ENCODE peak calls at places on chromosome 5, in nine cellular contexts. T is GM12878, A is spleen, F is right atrium auricular region, H is choroid plexus epithelial cell, O is Peyer's patch, Z is cardiac muscle cell, U is GM06990, V is AG04449. C is an unnamed sample.

GRCh38 chr5:153659337-153659736 is 168.9 kb downstream of the GRIA1 start:
- DNase-seq in U (no peak), T (no peak), O (no peak), Z (peak), H (peak), V (peak), A (no peak), F (no peak), C (peak)

GRCh38 chr5:143642791-143643190 is 169.2 kb upstream of the HMHB1 start:
- DNase-seq in U (no peak), A (no peak), H (no peak), V (no peak), F (no peak), Z (no peak), O (no peak), T (no peak), C (no peak)

GRCh38 chr5:81609810-81610375 is 141.0 kb downstream of the SSBP2 start:
- DNase-seq in O (no peak), H (no peak), V (no peak), Z (no peak), U (no peak), A (no peak), F (no peak), T (no peak), C (no peak)

GRCh38 chr5:32251864-32252458 is 60.8 kb downstream of the MTMR12 start:
- DNase-seq in A (no peak), Z (peak), H (no peak), T (no peak), O (no peak), F (no peak), V (no peak), U (no peak), C (no peak)

GRCh38 chr5:163041254-163041653 is 396.1 kb upstream of the CCNG1 start:
- DNase-seq in A (no peak), F (no peak), O (no peak), T (no peak), V (no peak), Z (no peak), U (no peak), H (no peak), C (no peak)

GRCh38 chr5:143922718-143923117 is 110.8 kb downstream of the HMHB1 start:
- DNase-seq in T (no peak), A (no peak), Z (peak), H (peak), O (no peak), U (no peak), F (no peak), V (no peak), C (no peak)

GRCh38 chr5:73540192-73540591 is 25.2 kb downstream of the ANKRA2 start:
- DNase-seq in Z (peak), H (peak), U (no peak), T (no peak), A (no peak), F (no peak), O (no peak), V (no peak), C (no peak)

GRCh38 chr5:25489834-25490538 is 845.2 kb upstream of the CDH10 start:
- DNase-seq in O (no peak), A (no peak), H (peak), Z (no peak), U (no peak), T (no peak), F (no peak), V (no peak), C (no peak)

GRCh38 chr5:147530801-147531389 is 21.0 kb upstream of the DPYSL3 start:
- DNase-seq in V (no peak), U (no peak), A (no peak), Z (peak), F (no peak), O (no peak), H (peak), T (no peak), C (peak)

GRCh38 chr5:143506881-143507552 is 103.5 kb upstream of the NR3C1 start:
- DNase-seq in A (no peak), O (no peak), F (no peak), U (no peak), V (peak), Z (peak), H (peak), T (no peak), C (peak)

GRCh38 chr5:116546743-116547124 is 27.9 kb downstream of the SEMA6A start:
- DNase-seq in A (no peak), V (no peak), F (no peak), T (no peak), H (no peak), U (no peak), Z (no peak), O (no peak), C (no peak)

GRCh38 chr5:6468104-6468503 is 19.4 kb downstream of the UBE2QL1 start:
- DNase-seq in H (no peak), T (no peak), A (no peak), U (no peak), F (no peak), V (no peak), O (no peak), Z (no peak), C (no peak)

DNA sequence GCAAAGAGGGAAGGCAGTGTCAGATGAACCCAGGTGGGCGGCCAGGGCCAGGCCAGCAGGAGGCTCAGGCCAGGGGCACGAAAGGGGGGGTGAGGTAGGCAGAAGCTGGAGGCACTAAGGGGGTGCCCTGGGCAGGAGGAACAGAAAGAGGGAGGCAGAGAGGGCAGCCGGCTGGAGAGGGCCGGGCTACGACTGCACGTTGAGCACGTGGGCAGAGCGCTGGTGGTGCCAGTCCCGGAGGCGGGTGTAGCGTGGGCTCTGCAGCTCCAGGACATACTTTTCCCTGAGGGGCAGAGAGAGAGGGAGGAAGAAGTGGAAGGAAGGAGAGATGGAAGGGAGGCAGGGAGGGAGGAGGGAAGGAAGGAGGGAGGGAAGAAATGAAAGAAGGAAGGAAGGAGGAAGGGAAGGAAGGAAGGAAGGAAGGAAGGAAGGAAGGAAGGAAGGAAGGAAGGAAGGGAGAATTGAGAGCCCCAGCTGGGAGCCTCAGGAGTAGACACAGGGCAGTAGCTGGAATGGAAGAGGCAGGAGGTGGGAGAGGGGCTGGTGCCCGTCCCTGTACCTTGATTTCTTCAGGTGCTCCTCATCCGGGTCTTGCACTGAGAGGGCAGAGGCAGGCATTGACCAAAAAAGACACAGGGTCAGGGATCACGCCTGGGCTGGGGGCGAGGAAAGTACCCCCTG is 7.0 kb downstream of the PDLIM7 start:
- DNase-seq in O (no peak), H (no peak), T (no peak), V (no peak), F (no peak), A (no peak), Z (no peak), U (no peak), C (no peak)
- H3K4me3 ChIP-seq in O (no peak), H (no peak), T (no peak), V (no peak), F (no peak), A (no peak), Z (no peak), U (no peak), C (no peak)

DNA sequence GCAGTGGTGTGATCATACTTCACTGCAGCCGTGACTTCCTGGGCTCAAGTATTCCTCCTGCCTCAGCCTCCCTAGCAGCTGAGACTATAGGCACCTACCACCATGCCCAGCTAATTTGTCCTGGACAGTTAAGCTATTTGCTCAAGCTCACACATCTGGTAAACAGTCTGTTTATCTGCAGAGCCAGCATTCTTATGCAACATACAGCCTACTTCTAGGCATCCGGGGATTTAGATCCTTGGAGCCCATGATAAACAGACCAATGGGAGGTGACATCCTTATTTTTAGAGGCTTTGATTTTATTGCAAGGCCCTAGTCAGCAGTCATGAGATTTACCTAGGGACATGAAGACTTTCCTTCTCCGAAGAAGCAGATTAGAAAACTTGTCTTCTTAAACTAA is 21.0 kb downstream of the ATOX1 start:
- DNase-seq in V (no peak), U (no peak), A (no peak), Z (peak), O (no peak), H (no peak), T (no peak), F (no peak), C (no peak)
- H3K4me3 ChIP-seq in V (no peak), U (no peak), A (no peak), Z (no peak), O (no peak), H (no peak), T (no peak), F (no peak), C (no peak)

GRCh38 chr5:94731471-94731870 is 113.0 kb downstream of the SLF1 start:
- DNase-seq in F (no peak), U (no peak), T (no peak), Z (no peak), O (no peak), H (no peak), V (no peak), A (no peak), C (no peak)
- H3K4me3 ChIP-seq in F (no peak), U (no peak), T (no peak), Z (no peak), O (no peak), H (no peak), V (no peak), A (no peak), C (no peak)

GRCh38 chr5:42991477-42992034 is 48.6 kb downstream of the ANXA2R start:
- DNase-seq in F (no peak), U (peak), A (peak), V (no peak), H (no peak), O (no peak), Z (peak), T (no peak), C (no peak)
- H3K4me3 ChIP-seq in F (peak), U (peak), A (peak), V (peak), H (peak), O (peak), Z (peak), T (peak), C (peak)

GRCh38 chr5:131148835-131149234 is 16.2 kb downstream of the HINT1 start:
- DNase-seq in A (no peak), O (no peak), Z (no peak), T (no peak), H (no peak), F (no peak), U (no peak), V (no peak), C (no peak)
- H3K4me3 ChIP-seq in A (no peak), O (no peak), Z (no peak), T (no peak), H (no peak), F (no peak), U (no peak), V (no peak), C (no peak)